ENCODE peak calls at places on chromosome 15, in six cellular contexts. P is HL-60, J is choroid plexus epithelial cell, Q is AG04450, K is WERI-Rb-1, E is HepG2. W is an unnamed sample.
A peak's percentile ranks its signal among the peaks of the same experiment; 100 is the strongest.

GRCh38 chr15:73305331-73306211 is 63.2 kb downstream of the HCN4 start:
- DNase-seq in P (peak; percentile 70), J (peak; percentile 90), Q (peak; percentile 13), K (peak; percentile 69), E (peak; percentile 57), W (no peak)

GRCh38 chr15:31781261-31781660 is 249.1 kb upstream of the CHRNA7 start:
- DNase-seq in P (no peak), J (no peak), Q (no peak), K (no peak), E (no peak), W (no peak)

GRCh38 chr15:70488002-70488605 is 275.3 kb downstream of the UACA start:
- DNase-seq in P (peak; percentile 78), J (peak; percentile 84), Q (no peak), K (peak; percentile 67), E (peak; percentile 29), W (peak; percentile 75)

GRCh38 chr15:30885814-30886213 is 17.9 kb upstream of the FAN1 start:
- DNase-seq in P (no peak), J (peak; percentile 20), Q (no peak), K (no peak), E (peak; percentile 3), W (no peak)

GRCh38 chr15:82919231-82919886 is 33.2 kb downstream of the HOMER2 start:
- DNase-seq in P (no peak), J (no peak), Q (no peak), K (no peak), E (peak; percentile 96), W (no peak)

GRCh38 chr15:75235051-75235673 is 23.0 kb upstream of the GOLGA6C start:
- DNase-seq in P (no peak), J (no peak), Q (no peak), K (peak; percentile 27), E (no peak), W (no peak)

GRCh38 chr15:68797589-68798377 is 22.9 kb downstream of the ANP32A start:
- DNase-seq in P (no peak), J (no peak), Q (no peak), K (peak; percentile 75), E (no peak), W (no peak)

GRCh38 chr15:90851114-90851513 is 17.3 kb upstream of the FURIN start:
- DNase-seq in P (no peak), J (no peak), Q (no peak), K (no peak), E (no peak), W (no peak)

GRCh38 chr15:100111103-100112060 is 230.4 kb downstream of the ADAMTS17 start:
- DNase-seq in P (peak; percentile 85), J (peak; percentile 90), Q (peak; percentile 59), K (no peak), E (peak; percentile 14), W (no peak)

GRCh38 chr15:72790302-72790955 is 6.9 kb upstream of the ADPGK start:
- DNase-seq in P (no peak), J (peak; percentile 54), Q (no peak), K (no peak), E (no peak), W (no peak)

GRCh38 chr15:44735482-44736260 is 657 bp upstream of the TRIM69 start:
- DNase-seq in P (peak; percentile 52), J (no peak), Q (no peak), K (no peak), E (no peak), W (peak; percentile 74)

GRCh38 chr15:42148808-42149492 is 7.5 kb downstream of the PLA2G4F start:
- DNase-seq in P (no peak), J (no peak), Q (no peak), K (no peak), E (no peak), W (no peak)

GRCh38 chr15:98684441-98684840 is 36.1 kb downstream of the IGF1R start:
- DNase-seq in P (peak; percentile 37), J (peak; percentile 78), Q (no peak), K (no peak), E (no peak), W (no peak)

GRCh38 chr15:46897266-46897665 is 820.0 kb upstream of the SEMA6D start:
- DNase-seq in P (no peak), J (no peak), Q (no peak), K (no peak), E (no peak), W (no peak)
- TF ChIP-seq CTCF in P (no peak), J (no peak), Q (no peak), K (no peak), E (no peak), W (no peak)

GRCh38 chr15:63021031-63021430 is 21.5 kb upstream of the TPM1 start:
- DNase-seq in P (no peak), J (no peak), Q (no peak), K (no peak), E (no peak), W (no peak)

GRCh38 chr15:63022181-63022580 is 20.4 kb upstream of the TPM1 start:
- DNase-seq in P (no peak), J (no peak), Q (no peak), K (no peak), E (no peak), W (no peak)

GRCh38 chr15:63018639-63019038 is 23.9 kb upstream of the TPM1 start:
- DNase-seq in P (no peak), J (peak; percentile 50), Q (no peak), K (no peak), E (no peak), W (no peak)

GRCh38 chr15:63020128-63020527 is 22.4 kb upstream of the TPM1 start:
- DNase-seq in P (no peak), J (no peak), Q (no peak), K (no peak), E (no peak), W (no peak)

DNA sequence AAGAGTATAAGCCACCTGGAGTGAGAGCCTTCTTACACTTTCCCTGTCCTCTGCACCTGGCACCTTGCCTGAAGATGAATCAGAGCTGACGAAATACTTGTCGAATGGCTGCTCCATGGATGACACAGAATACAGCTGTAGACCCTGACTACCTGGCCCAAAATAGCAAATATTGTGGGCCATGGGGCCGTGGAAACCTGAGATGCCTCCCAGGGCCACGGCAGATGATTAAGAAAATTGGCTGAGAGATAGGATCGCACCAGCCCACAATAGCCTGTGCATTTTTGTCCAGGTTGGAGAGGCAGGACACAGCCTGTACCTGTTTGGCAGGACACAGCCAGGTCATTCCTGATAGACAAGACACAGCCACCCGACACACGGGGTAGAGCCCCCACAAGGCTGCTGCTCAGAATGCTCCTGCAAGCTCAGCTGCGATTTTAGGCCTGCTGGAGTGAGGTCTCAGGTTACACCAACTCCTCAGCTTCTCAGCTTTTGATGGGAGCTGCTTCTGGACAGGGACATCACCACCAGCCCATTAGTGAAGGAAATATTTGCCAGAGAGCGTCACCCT is 22.9 kb upstream of the TPM1 start:
- DNase-seq in P (no peak), J (peak; percentile 94), Q (peak; percentile 70), K (no peak), E (peak; percentile 50), W (no peak)
- TF ChIP-seq CTCF in P (no peak), J (no peak), Q (no peak), K (no peak), E (no peak), W (no peak)

GRCh38 chr15:78907577-78907976 is 34.9 kb downstream of the MORF4L1 start:
- DNase-seq in P (no peak), J (no peak), Q (no peak), K (peak; percentile 40), E (peak; percentile 31), W (no peak)
- TF ChIP-seq CTCF in P (no peak), J (peak; percentile 42), Q (peak; percentile 32), K (peak; percentile 51), E (peak; percentile 39), W (no peak)

DNA sequence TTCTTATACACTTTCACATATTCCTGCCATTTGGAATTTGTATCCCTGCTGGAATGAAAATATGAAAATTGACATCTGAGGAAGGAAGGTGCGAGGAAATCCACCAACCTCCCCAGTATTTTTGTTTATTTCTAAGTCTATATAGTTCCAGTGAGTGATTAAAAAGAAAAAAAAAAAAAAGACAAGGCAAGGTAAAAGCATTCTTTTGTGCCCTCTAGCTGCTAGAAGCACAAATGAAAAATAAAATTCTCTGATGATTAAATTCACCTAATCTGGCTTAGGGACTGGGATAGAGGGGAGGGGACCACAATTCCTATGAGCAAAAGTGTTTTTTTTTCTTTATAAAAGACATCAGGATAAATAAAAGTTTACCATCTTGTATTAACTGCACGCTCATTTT is 370.9 kb downstream of the NR2F2 start:
- DNase-seq in P (no peak), J (peak; percentile 10), Q (no peak), K (no peak), E (no peak), W (no peak)
- TF ChIP-seq CTCF in P (no peak), J (peak; percentile 34), Q (no peak), K (no peak), E (no peak), W (no peak)

DNA sequence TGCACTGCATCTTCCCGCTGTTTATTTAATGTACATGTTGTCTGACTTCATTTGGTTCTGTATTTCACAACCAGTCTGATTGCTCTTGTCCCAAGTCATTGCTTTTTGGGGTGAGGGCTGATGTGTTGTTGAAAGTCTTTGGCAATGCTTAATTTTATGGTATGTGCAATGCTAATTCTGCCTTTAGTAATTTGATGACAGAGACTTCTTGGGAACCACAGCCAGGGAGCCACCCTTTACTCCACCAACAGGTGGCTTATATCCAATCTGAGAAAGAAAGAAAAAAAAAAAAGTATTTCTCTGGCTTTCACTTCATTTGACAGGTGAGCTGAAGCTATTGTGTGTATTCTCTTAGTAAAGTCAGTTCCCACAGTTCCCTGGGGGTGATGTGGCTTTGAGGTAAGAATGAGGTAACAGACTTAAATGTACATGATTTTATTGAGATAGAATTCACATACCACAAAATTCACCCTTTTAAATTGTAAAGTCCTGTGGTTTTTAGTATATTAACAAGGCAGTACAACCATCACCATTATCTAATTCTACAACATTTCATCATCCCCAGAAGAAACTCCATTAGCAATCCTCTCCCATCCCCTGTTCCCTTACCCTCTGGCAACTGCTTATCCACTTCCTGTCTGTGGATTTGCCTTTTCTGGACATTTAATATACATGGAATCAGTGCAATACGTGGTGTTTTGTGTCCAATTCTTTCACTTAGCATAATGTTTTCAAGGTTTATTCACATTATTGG is 97.3 kb downstream of the SLCO3A1 start:
- DNase-seq in P (no peak), J (no peak), Q (no peak), K (no peak), E (no peak), W (no peak)
- TF ChIP-seq CTCF in P (no peak), J (no peak), Q (peak; percentile 5), K (no peak), E (no peak), W (peak; percentile 30)

DNA sequence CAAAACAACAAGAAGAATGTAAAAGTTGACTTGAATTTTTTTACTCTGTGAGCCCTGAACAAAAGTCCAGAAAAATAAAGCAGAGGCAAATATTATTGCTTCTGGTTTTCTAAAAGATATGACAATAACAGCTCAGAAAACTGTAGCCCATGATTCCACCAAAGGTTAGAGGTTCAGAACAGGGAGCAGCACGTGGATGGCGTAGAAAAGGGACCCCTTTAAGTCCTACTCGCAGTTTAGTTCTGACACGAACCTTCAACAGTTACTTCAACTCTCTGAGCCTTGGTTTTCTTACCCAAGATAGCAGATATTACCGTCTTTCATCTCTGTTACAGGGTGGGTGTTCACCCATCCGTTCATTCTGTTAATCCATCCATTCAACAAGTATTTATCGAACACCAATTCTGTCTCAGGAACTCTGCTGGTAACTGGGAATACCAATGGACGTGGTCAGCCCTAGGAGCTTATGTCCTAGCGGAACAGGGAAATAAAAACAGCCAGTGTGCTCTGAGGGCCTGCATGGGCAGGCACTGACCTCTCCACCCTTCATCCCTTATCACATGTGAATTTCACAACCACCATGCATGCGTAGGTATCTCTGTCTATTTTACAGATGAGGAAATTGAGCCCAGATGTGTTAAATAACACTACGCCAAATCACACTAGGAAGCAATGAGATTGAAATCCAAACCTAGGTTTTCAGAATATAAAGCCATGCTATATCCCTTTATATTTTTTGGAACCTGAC is 274.2 kb upstream of the ICE2 start:
- DNase-seq in P (no peak), J (peak; percentile 41), Q (no peak), K (no peak), E (peak; percentile 60), W (no peak)
- TF ChIP-seq CTCF in P (no peak), J (no peak), Q (no peak), K (no peak), E (no peak), W (no peak)